ENCODE peak calls at places on chromosomes 7 and 10, in seven cellular contexts. I is HL-60; T is AG09309; K is CD4-positive, alpha-beta T cell; W is nephron progenitor cell; M is GM13977; Q is lung. H is an unnamed sample.

GRCh38 chr7:130275826-130276291 is 9.2 kb downstream of the CPA2 start:
- DNase-seq in I (no peak), T (no peak), K (no peak), W (no peak), M (no peak), Q (no peak), H (no peak)

GRCh38 chr7:151115836-151116418 is 29.7 kb downstream of the AGAP3 start:
- DNase-seq in I (no peak), T (no peak), K (no peak), W (no peak), M (no peak), Q (peak; percentile 93), H (peak; percentile 78)

GRCh38 chr7:22137026-22137425 is 191.3 kb upstream of the CDCA7L start:
- DNase-seq in I (no peak), T (peak; percentile 59), K (no peak), W (no peak), M (no peak), Q (no peak), H (no peak)

GRCh38 chr7:111356941-111357340 is 205.4 kb downstream of the IMMP2L start:
- DNase-seq in I (no peak), T (no peak), K (no peak), W (no peak), M (no peak), Q (no peak), H (no peak)

GRCh38 chr10:95355241-95355779 is 64.5 kb upstream of the PDLIM1 start:
- DNase-seq in I (no peak), T (no peak), K (no peak), W (no peak), M (no peak), Q (no peak), H (no peak)

GRCh38 chr10:131641231-131641630 is 259.6 kb upstream of the PPP2R2D start:
- DNase-seq in I (no peak), T (no peak), K (no peak), W (no peak), M (peak; percentile 77), Q (peak; percentile 66), H (no peak)

GRCh38 chr10:131022981-131023380 is 288.5 kb downstream of the TCERG1L start:
- DNase-seq in I (no peak), T (no peak), K (no peak), W (no peak), M (peak; percentile 8), Q (no peak), H (no peak)

GRCh38 chr10:97163646-97164535 is 21.9 kb downstream of the SLIT1 start:
- DNase-seq in I (no peak), T (no peak), K (no peak), W (no peak), M (no peak), Q (no peak), H (no peak)

GRCh38 chr7:155524018-155524556 is 22.3 kb downstream of the CNPY1 start:
- DNase-seq in I (no peak), T (no peak), K (no peak), W (no peak), M (no peak), Q (no peak), H (no peak)

GRCh38 chr7:126450269-126450671 is 802.5 kb downstream of the GRM8 start:
- DNase-seq in I (no peak), T (no peak), K (no peak), W (no peak), M (no peak), Q (no peak), H (no peak)

GRCh38 chr10:8513155-8514147 is 459.0 kb downstream of the GATA3 start:
- DNase-seq in I (no peak), T (no peak), K (no peak), W (no peak), M (no peak), Q (no peak), H (no peak)

GRCh38 chr7:51702673-51703072 is 386.1 kb upstream of the COBL start:
- DNase-seq in I (no peak), T (no peak), K (no peak), W (no peak), M (no peak), Q (no peak), H (no peak)

GRCh38 chr7:30751696-30752273 is at the start of gene INMT:
- DNase-seq in I (no peak), T (no peak), K (no peak), W (no peak), M (no peak), Q (no peak), H (no peak)

GRCh38 chr7:105439174-105439893 is 50.6 kb upstream of the SRPK2 start:
- DNase-seq in I (no peak), T (peak; percentile 84), K (no peak), W (no peak), M (no peak), Q (peak; percentile 30), H (peak; percentile 22)
- TF ChIP-seq CTCF in I (no peak), T (peak; percentile 25), K (no peak), W (no peak), M (no peak), Q (no peak), H (peak; percentile 30)

GRCh38 chr10:23293145-23293724 is 51.4 kb downstream of the C10orf67 start:
- DNase-seq in I (peak; percentile 13), T (no peak), K (no peak), W (peak; percentile 66), M (peak; percentile 43), Q (no peak), H (no peak)
- TF ChIP-seq CTCF in I (no peak), T (peak; percentile 50), K (peak; percentile 53), W (peak; percentile 62), M (peak; percentile 71), Q (no peak), H (peak; percentile 31)

GRCh38 chr10:18231480-18231879 is 91.3 kb downstream of the CACNB2 start:
- DNase-seq in I (no peak), T (no peak), K (no peak), W (no peak), M (no peak), Q (no peak), H (no peak)

GRCh38 chr10:18229839-18230238 is 89.6 kb downstream of the CACNB2 start:
- DNase-seq in I (no peak), T (no peak), K (no peak), W (no peak), M (no peak), Q (no peak), H (no peak)

GRCh38 chr10:18235477-18235876 is 95.3 kb downstream of the CACNB2 start:
- DNase-seq in I (no peak), T (no peak), K (no peak), W (no peak), M (no peak), Q (no peak), H (no peak)

GRCh38 chr10:18230794-18231193 is 90.6 kb downstream of the CACNB2 start:
- DNase-seq in I (no peak), T (no peak), K (no peak), W (no peak), M (no peak), Q (no peak), H (no peak)

GRCh38 chr10:18233775-18234174 is 93.6 kb downstream of the CACNB2 start:
- DNase-seq in I (no peak), T (no peak), K (no peak), W (peak; percentile 10), M (no peak), Q (no peak), H (peak; percentile 23)
- TF ChIP-seq CTCF in I (no peak), T (no peak), K (no peak), W (peak; percentile 49), M (no peak), Q (no peak), H (no peak)

GRCh38 chr7:25770235-25770634 is 381.8 kb upstream of the NFE2L3 start:
- DNase-seq in I (no peak), T (no peak), K (no peak), W (no peak), M (no peak), Q (no peak), H (no peak)
- TF ChIP-seq CTCF in I (no peak), T (no peak), K (no peak), W (no peak), M (no peak), Q (no peak), H (no peak)

GRCh38 chr7:158439035-158439434 is 148.6 kb downstream of the PTPRN2 start:
- DNase-seq in I (no peak), T (no peak), K (no peak), W (no peak), M (no peak), Q (no peak), H (no peak)

GRCh38 chr7:158444501-158445420 is 142.9 kb downstream of the PTPRN2 start:
- DNase-seq in I (no peak), T (no peak), K (no peak), W (no peak), M (no peak), Q (no peak), H (no peak)

GRCh38 chr7:158443688-158444483 is 143.7 kb downstream of the PTPRN2 start:
- DNase-seq in I (no peak), T (no peak), K (no peak), W (no peak), M (no peak), Q (no peak), H (no peak)

GRCh38 chr7:158443014-158443687 is 144.5 kb downstream of the PTPRN2 start:
- DNase-seq in I (no peak), T (no peak), K (no peak), W (no peak), M (no peak), Q (no peak), H (no peak)

GRCh38 chr7:158442260-158442659 is 145.4 kb downstream of the PTPRN2 start:
- DNase-seq in I (no peak), T (no peak), K (no peak), W (no peak), M (no peak), Q (no peak), H (no peak)
- TF ChIP-seq CTCF in I (no peak), T (no peak), K (no peak), W (peak; percentile 20), M (no peak), Q (no peak), H (no peak)

H was measured in transverse colon.